ENCODE peak calls at places on chromosomes 2 and 18, in four cellular contexts. U is H7; L is NCI-H460; G is stimulated activated CD8-positive, alpha-beta memory T cell treated with anti-CD3 and anti-CD28 coated beads, Interleukin-2, amount 100 ng/mL, for 48 hours. R is an unnamed sample.

GRCh38 chr2:201151127-201152074 is 31.5 kb upstream of the CASP10 start:
- DNase-seq in L (peak; percentile 74), G (no peak), U (no peak), R (peak; percentile 67)

GRCh38 chr2:222504191-222504590 is 79.8 kb downstream of the SGPP2 start:
- DNase-seq in L (no peak), G (no peak), U (no peak), R (no peak)

GRCh38 chr2:60998628-60999545 is 18.6 kb upstream of the PEX13 start:
- DNase-seq in L (peak; percentile 64), G (no peak), U (peak; percentile 44), R (peak; percentile 67)

GRCh38 chr2:168773719-168774521 is 28.5 kb upstream of the NOSTRIN start:
- DNase-seq in G (peak; percentile 14), U (peak; percentile 41), L (peak; percentile 68), R (peak; percentile 48)

GRCh38 chr18:55869965-55870585 is 282.1 kb upstream of the TCF4 start:
- DNase-seq in U (no peak), L (no peak), G (no peak), R (no peak)

GRCh38 chr2:189083088-189083487 is 96.5 kb downstream of the COL5A2 start:
- DNase-seq in G (no peak), U (no peak), L (no peak), R (no peak)

GRCh38 chr2:67760995-67761394 is 301.8 kb downstream of the C1D start:
- DNase-seq in G (no peak), L (no peak), U (peak; percentile 5), R (no peak)

GRCh38 chr2:60549250-60550150 is 4.0 kb downstream of the BCL11A start:
- DNase-seq in G (no peak), U (peak; percentile 70), L (no peak), R (no peak)

GRCh38 chr2:100321881-100322820 is at the start of gene LONRF2:
- DNase-seq in L (no peak), U (peak; percentile 79), G (peak; percentile 1), R (no peak)

GRCh38 chr2:230925443-230925878 is 419 bp upstream of the GPR55 start:
- DNase-seq in U (no peak), G (no peak), L (no peak), R (no peak)

GRCh38 chr2:134669731-134670669 is 48.8 kb downstream of the TMEM163 start:
- DNase-seq in G (no peak), U (no peak), L (no peak), R (no peak)

GRCh38 chr2:191051825-191052778 is 38.1 kb upstream of the STAT1 start:
- DNase-seq in G (no peak), L (peak; percentile 66), U (peak; percentile 21), R (peak; percentile 60)

GRCh38 chr2:43406643-43407042 is 180.2 kb upstream of the ZFP36L2 start:
- DNase-seq in U (no peak), G (no peak), L (no peak), R (no peak)

GRCh38 chr2:216404010-216404618 is 8.2 kb upstream of the SMARCAL1 start:
- DNase-seq in U (peak; percentile 48), L (peak; percentile 13), G (peak; percentile 5), R (peak; percentile 39)

GRCh38 chr2:174705321-174705720 is 59.0 kb downstream of the CHRNA1 start:
- DNase-seq in G (no peak), L (no peak), U (no peak), R (no peak)

GRCh38 chr2:220277445-220277960 is 650.1 kb downstream of the SLC4A3 start:
- DNase-seq in L (no peak), U (no peak), G (no peak), R (peak; percentile 11)

GRCh38 chr18:48952287-48953095 is 1.7 kb upstream of the SMAD7 start:
- DNase-seq in U (peak; percentile 91), G (no peak), L (no peak), R (peak; percentile 65)

GRCh38 chr18:50651334-50651733 is 91.4 kb downstream of the MAPK4 start:
- DNase-seq in G (no peak), U (no peak), L (no peak), R (no peak)

GRCh38 chr18:22753130-22753831 is 179.8 kb upstream of the RBBP8 start:
- DNase-seq in G (no peak), L (no peak), U (no peak), R (no peak)

GRCh38 chr2:160228141-160228963 is 28.3 kb upstream of the ITGB6 start:
- DNase-seq in G (no peak), U (no peak), L (no peak), R (peak; percentile 60)

GRCh38 chr2:174605687-174606086 is 8.1 kb upstream of the WIPF1 start:
- DNase-seq in G (no peak), U (no peak), L (no peak), R (no peak)

GRCh38 chr2:1739961-1740713 is 4.2 kb downstream of the PXDN start:
- DNase-seq in L (no peak), U (peak; percentile 47), G (no peak), R (no peak)

GRCh38 chr2:238397381-238397780 is 29.3 kb upstream of the ASB1 start:
- DNase-seq in G (no peak), L (no peak), U (peak; percentile 38), R (no peak)

GRCh38 chr2:33531345-33532059 is 55.1 kb downstream of the RASGRP3 start:
- DNase-seq in L (no peak), U (no peak), G (no peak), R (no peak)